ENCODE peak calls at places on chromosomes 3 and 15, in four cellular contexts. V is heart right ventricle, R is spleen, I is GM23338. F is an unnamed sample.

GRCh38 chr3:153096611-153097200 is 65.3 kb upstream of the RAP2B start:
- DNase-seq in I (no peak), V (no peak), R (no peak), F (no peak)

GRCh38 chr3:50436063-50436674 is 67.3 kb downstream of the CACNA2D2 start:
- DNase-seq in R (peak; percentile 91), V (peak; percentile 58), I (peak; percentile 82), F (peak; percentile 88)

GRCh38 chr15:76996526-76997401 is 1.8 kb downstream of the PSTPIP1 start:
- DNase-seq in V (no peak), I (no peak), R (peak; percentile 88), F (peak; percentile 51)

GRCh38 chr3:66720508-66720907 is 219.7 kb upstream of the LRIG1 start:
- DNase-seq in V (no peak), I (no peak), R (no peak), F (no peak)

GRCh38 chr3:79306939-79307590 is 460.7 kb downstream of the ROBO1 start:
- DNase-seq in V (no peak), I (peak; percentile 39), R (no peak), F (no peak)

GRCh38 chr15:71874245-71874644 is 63.9 kb downstream of the NR2E3 start:
- DNase-seq in R (no peak), I (no peak), V (no peak), F (no peak)

GRCh38 chr15:69719527-69719926 is 266.9 kb downstream of the RPLP1 start:
- DNase-seq in R (peak; percentile 86), V (peak; percentile 21), I (no peak), F (no peak)

GRCh38 chr3:71066356-71066755 is 517.2 kb downstream of the FOXP1 start:
- DNase-seq in I (peak; percentile 55), R (no peak), V (peak; percentile 40), F (peak; percentile 63)

GRCh38 chr3:130849111-130849552 is 44.8 kb upstream of the ATP2C1 start:
- DNase-seq in V (peak; percentile 33), I (no peak), R (no peak), F (no peak)

GRCh38 chr3:33278106-33278672 is 947 bp downstream of the FBXL2 start:
- DNase-seq in I (peak; percentile 21), R (no peak), V (no peak), F (no peak)

GRCh38 chr3:114319453-114319852 is 25.6 kb downstream of the TIGIT start:
- DNase-seq in I (peak; percentile 88), R (no peak), V (no peak), F (no peak)
- H3K4me3 ChIP-seq in I (no peak overlapping the region), R (no peak overlapping the region), V (no peak overlapping the region), F (no peak overlapping the region)

GRCh38 chr3:14411988-14412387 is 9.6 kb downstream of the SLC6A6 start:
- DNase-seq in V (no peak), R (no peak), I (peak; percentile 79), F (no peak)
- H3K4me1 ChIP-seq in V (peaks cover 29% of the 10 kb centered on the region), R (peaks cover 17% of the 10 kb centered on the region), I (peaks cover 50% of the 10 kb centered on the region), F (peaks cover 9% of the 10 kb centered on the region)

GRCh38 chr3:192607798-192608197 is 119.5 kb downstream of the FGF12 start:
- DNase-seq in I (no peak), V (no peak), R (no peak), F (no peak)

GRCh38 chr3:192611411-192611810 is 115.9 kb downstream of the FGF12 start:
- DNase-seq in R (no peak), I (no peak), V (no peak), F (no peak)

DNA sequence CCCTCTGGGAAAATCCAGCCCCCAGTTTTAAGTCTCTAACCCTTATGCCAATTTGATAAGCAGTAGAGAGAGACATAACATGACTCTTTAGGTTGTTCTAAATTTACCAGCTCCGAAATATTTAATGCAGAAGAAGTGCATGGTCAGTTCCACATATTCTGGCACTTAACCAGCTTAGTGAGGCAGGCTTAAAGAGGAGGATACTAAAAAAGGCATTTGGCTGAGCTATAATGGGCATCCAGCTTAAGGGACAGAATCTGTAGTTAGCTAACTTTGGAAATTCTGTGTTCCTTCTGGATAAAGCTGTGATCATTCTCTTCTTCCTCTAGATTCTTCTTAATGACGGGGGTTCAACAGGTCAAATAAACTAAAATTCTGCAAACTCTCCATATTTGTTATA is 118.6 kb downstream of the FGF12 start:
- DNase-seq in V (no peak), I (no peak), R (no peak), F (no peak)
- H3K4me3 ChIP-seq in V (no peak overlapping the region), I (no peak overlapping the region), R (no peak overlapping the region), F (no peak overlapping the region)

GRCh38 chr3:129657261-129658046 is 51.0 kb upstream of the PLXND1 start:
- DNase-seq in R (no peak), V (no peak), I (no peak), F (no peak)

GRCh38 chr3:129661766-129662165 is 55.3 kb upstream of the PLXND1 start:
- DNase-seq in R (no peak), I (no peak), V (no peak), F (no peak)

GRCh38 chr3:129655326-129655725 is 48.9 kb upstream of the PLXND1 start:
- DNase-seq in R (no peak), V (no peak), I (no peak), F (no peak)

GRCh38 chr3:129656659-129657247 is 50.3 kb upstream of the PLXND1 start:
- DNase-seq in I (peak; percentile 33), V (no peak), R (no peak), F (no peak)

DNA sequence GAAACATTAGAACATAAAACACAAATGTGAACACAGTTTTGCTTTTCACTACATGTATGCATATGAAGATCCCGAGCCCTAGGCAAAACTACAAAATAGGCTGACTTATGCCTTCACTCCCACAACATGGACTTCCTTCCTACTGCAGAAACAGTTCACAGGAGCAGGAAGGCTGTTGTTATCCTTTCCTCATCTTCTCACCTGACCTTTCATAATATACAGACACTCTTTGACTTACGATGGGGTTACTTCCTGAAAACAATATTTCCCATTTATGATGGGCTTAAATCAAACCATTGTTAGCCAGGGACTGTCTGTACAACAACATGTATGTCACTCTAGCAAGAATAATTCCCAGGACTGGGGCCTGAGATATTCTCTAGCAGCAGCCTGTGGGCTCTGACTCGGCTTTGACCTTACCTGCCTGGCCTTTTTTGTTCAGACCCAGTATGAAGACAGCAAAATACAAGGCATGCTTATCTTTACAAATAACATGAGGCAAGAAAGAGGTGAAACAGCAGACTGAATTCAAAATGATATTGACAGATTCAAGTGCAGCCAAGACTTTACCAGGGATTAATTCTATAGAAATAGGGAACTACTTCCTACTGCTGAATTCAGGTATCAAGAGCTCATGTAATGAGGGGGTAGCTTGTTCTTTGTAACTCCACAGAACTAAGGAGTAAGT is 51.8 kb upstream of the PLXND1 start:
- DNase-seq in V (no peak), R (no peak), I (no peak), F (no peak)
- H3K4me1 ChIP-seq in V (peaks cover 59% of the 10 kb centered on the region), R (peaks cover 7% of the 10 kb centered on the region), I (peaks cover 10% of the 10 kb centered on the region), F (peaks cover 4% of the 10 kb centered on the region)

GRCh38 chr15:91100561-91101355 is 701 bp downstream of the SV2B start:
- DNase-seq in R (no peak), I (peak; percentile 18), V (no peak), F (no peak)

GRCh38 chr15:91102546-91103330 is 2.7 kb downstream of the SV2B start:
- DNase-seq in I (no peak), V (peak; percentile 43), R (no peak), F (no peak)

GRCh38 chr15:91104111-91104510 is 4.1 kb downstream of the SV2B start:
- DNase-seq in V (peak; percentile 83), I (no peak), R (no peak), F (peak; percentile 82)

GRCh38 chr15:91099616-91100560 is at the start of gene SV2B:
- DNase-seq in R (peak; percentile 80), V (peak; percentile 38), I (peak; percentile 77), F (peak; percentile 27)

GRCh38 chr15:91101356-91101920 is 1.4 kb downstream of the SV2B start:
- DNase-seq in R (no peak), I (no peak), V (no peak), F (no peak)
- H3K4me3 ChIP-seq in R (peak overlapping the region; percentile 70), I (peak overlapping the region; percentile 79), V (peak overlapping the region; percentile 66), F (no peak overlapping the region)

F was measured in right cardiac atrium.